ENCODE peak calls at places on chromosomes 2 and 18, in five cellular contexts. X is A549, J is HepG2, Q is GM12878, C is K562. B is an unnamed sample.

GRCh38 chr18:46152436-46152807 is 48.2 kb downstream of the HAUS1 start:
- DNase-seq in J (no peak), Q (no peak), C (no peak), X (peak; percentile 37), B (no peak)

GRCh38 chr2:47272031-47272864 is 117.1 kb upstream of the STPG4 start:
- DNase-seq in X (peak; percentile 86), C (peak; percentile 94), Q (no peak), J (no peak), B (no peak)

GRCh38 chr2:207830778-207831549 is 61.3 kb upstream of the FZD5 start:
- DNase-seq in Q (no peak), C (no peak), X (no peak), J (peak; percentile 78), B (no peak)

GRCh38 chr2:143823856-143824255 is 694.6 kb downstream of the ARHGAP15 start:
- DNase-seq in Q (no peak), J (no peak), X (no peak), C (no peak), B (no peak)

GRCh38 chr2:217263796-217264195 is 403.9 kb upstream of the TNP1 start:
- DNase-seq in J (no peak), C (no peak), Q (no peak), X (no peak), B (no peak)

GRCh38 chr2:241546771-241547498 is 11.6 kb upstream of the BOK start:
- DNase-seq in Q (no peak), J (peak; percentile 90), X (no peak), C (no peak), B (no peak)

GRCh38 chr18:79912994-79913831 is 38.2 kb downstream of the SLC66A2 start:
- DNase-seq in C (no peak), Q (no peak), X (no peak), J (no peak), B (no peak)

GRCh38 chr2:159968282-159968900 is 94.0 kb downstream of the PLA2R1 start:
- DNase-seq in X (peak; percentile 41), J (peak; percentile 31), Q (no peak), C (peak; percentile 10), B (no peak)

GRCh38 chr18:13232971-13233565 is 14.5 kb downstream of the LDLRAD4 start:
- DNase-seq in X (no peak), C (no peak), J (no peak), Q (no peak), B (peak; percentile 46)

GRCh38 chr2:12389354-12390045 is 327.2 kb upstream of the TRIB2 start:
- DNase-seq in C (no peak), Q (no peak), J (no peak), X (no peak), B (no peak)

GRCh38 chr2:233142355-233142897 is 82.3 kb downstream of the INPP5D start:
- DNase-seq in J (no peak), Q (peak; percentile 74), C (no peak), X (no peak), B (no peak)

GRCh38 chr2:96097951-96098823 is 18.2 kb downstream of the ADRA2B start:
- DNase-seq in X (no peak), J (no peak), C (no peak), Q (no peak), B (no peak)

GRCh38 chr2:181678033-181678586 is 2.2 kb downstream of the NEUROD1 start:
- DNase-seq in J (peak; percentile 45), Q (no peak), C (peak; percentile 41), X (peak; percentile 69), B (no peak)

GRCh38 chr18:63774511-63774910 is 707 bp upstream of the SERPINB7 start:
- DNase-seq in Q (no peak), C (no peak), X (no peak), J (no peak), B (no peak)

GRCh38 chr2:216624251-216624650 is 9.0 kb upstream of the IGFBP2 start:
- DNase-seq in J (no peak), C (no peak), Q (no peak), X (no peak), B (no peak)

GRCh38 chr2:145682536-145683157 is 1162.7 kb upstream of the ZEB2 start:
- DNase-seq in Q (no peak), J (no peak), C (no peak), X (no peak), B (no peak)

GRCh38 chr2:54388093-54388492 is 68.0 kb upstream of the SPTBN1 start:
- DNase-seq in Q (no peak), X (no peak), C (no peak), J (no peak), B (no peak)

GRCh38 chr2:38039511-38039910 is 36.4 kb downstream of the CYP1B1 start:
- DNase-seq in J (no peak), Q (no peak), C (no peak), X (no peak), B (no peak)

GRCh38 chr18:10560457-10561045 is 34.7 kb downstream of the NAPG start:
- DNase-seq in C (peak; percentile 81), J (peak; percentile 63), Q (peak; percentile 48), X (peak; percentile 53), B (peak; percentile 91)

GRCh38 chr2:29459445-29460179 is 344.4 kb downstream of the CLIP4 start:
- DNase-seq in X (no peak), Q (no peak), C (no peak), J (no peak), B (no peak)

GRCh38 chr2:213834331-213834730 is 550.1 kb downstream of the SPAG16 start:
- DNase-seq in C (no peak), Q (no peak), X (peak; percentile 55), J (no peak), B (no peak)

GRCh38 chr18:46547520-46547919 is 109.5 kb downstream of the LOXHD1 start:
- DNase-seq in X (no peak), Q (no peak), C (no peak), J (no peak), B (no peak)

GRCh38 chr18:58580623-58581022 is 48.3 kb downstream of the ALPK2 start:
- DNase-seq in X (peak; percentile 73), C (no peak), Q (no peak), J (no peak), B (no peak)

GRCh38 chr2:202773576-202773975 is 98.0 kb downstream of the ICA1L start:
- DNase-seq in Q (no peak), C (no peak), X (no peak), J (no peak), B (no peak)

GRCh38 chr2:105272176-105272575 is 30.6 kb downstream of the GPR45 start:
- DNase-seq in Q (no peak), C (no peak), J (peak; percentile 15), X (no peak), B (no peak)

GRCh38 chr18:9323750-9324445 is 10.7 kb upstream of the TWSG1 start:
- DNase-seq in C (no peak), X (no peak), J (no peak), Q (no peak), B (no peak)

GRCh38 chr2:150916434-150916833 is 345.2 kb downstream of the RBM43 start:
- DNase-seq in X (no peak), J (no peak), Q (no peak), C (no peak), B (no peak)

GRCh38 chr2:119385465-119385864 is 18.7 kb downstream of the DBI start:
- DNase-seq in J (no peak), X (no peak), Q (no peak), C (no peak), B (no peak)

GRCh38 chr2:164657129-164657528 is 35.8 kb upstream of the GRB14 start:
- DNase-seq in C (no peak), X (peak; percentile 12), Q (no peak), J (no peak), B (no peak)

GRCh38 chr18:41145526-41145925 is 809.5 kb upstream of the PIK3C3 start:
- DNase-seq in C (no peak), Q (no peak), J (no peak), X (no peak), B (no peak)

DNA sequence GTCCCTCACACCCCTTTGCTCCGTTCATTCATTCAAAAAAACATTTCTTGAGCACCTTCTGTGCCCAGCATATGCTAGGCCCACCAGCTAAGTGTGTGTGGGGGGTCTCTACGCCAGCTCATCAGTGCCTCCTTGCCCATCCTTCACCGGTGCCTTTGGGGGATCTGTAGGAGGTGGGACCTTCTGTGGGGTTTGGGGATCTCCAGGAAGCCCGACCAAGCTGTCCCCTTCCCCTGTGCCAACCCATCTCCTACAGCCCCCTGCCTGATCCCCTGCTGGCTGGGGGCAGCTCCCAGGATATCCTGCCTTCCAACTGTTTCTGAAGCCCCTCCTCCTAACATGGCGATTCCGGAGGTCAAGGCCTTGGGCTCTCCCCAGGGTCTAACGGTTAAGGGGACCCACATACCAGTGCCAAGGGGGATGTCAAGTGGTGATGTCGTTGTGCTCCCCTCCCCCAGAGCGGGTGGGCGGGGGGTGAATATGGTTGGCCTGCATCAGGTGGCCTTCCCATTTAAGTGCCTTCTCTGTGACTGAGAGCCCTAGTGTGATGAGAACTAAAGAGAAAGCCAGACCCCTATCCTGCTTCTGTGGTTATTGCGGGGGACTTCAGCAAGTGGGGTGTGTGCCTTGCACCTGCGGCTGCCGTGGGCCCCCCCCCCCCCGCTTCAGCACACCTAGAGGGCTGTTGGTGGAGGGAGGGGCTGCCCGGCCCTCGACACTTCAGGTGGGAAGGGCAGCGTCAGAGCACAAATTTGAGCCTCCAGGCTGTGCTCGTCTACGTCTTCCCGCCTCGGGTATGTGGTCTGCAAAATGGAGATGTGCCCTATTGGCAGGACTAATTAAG is 5.9 kb downstream of the CTDSP1 start:
- DNase-seq in J (no peak), C (no peak), Q (no peak), X (no peak), B (no peak)
- TF ChIP-seq KDM1A in J (no peak), C (no peak), Q (no peak), X (no peak), B (no peak)

GRCh38 chr18:2855560-2856350 is 8.9 kb downstream of the EMILIN2 start:
- DNase-seq in X (no peak), C (no peak), Q (no peak), J (peak; percentile 74), B (no peak)

GRCh38 chr18:2854871-2855270 is 8.1 kb downstream of the EMILIN2 start:
- DNase-seq in X (no peak), C (no peak), J (no peak), Q (no peak), B (no peak)

GRCh38 chr18:2853926-2854664 is 7.3 kb downstream of the EMILIN2 start:
- DNase-seq in Q (no peak), J (no peak), C (peak; percentile 97), X (no peak), B (no peak)

GRCh38 chr18:2857491-2858063 is 10.8 kb downstream of the EMILIN2 start:
- DNase-seq in C (no peak), Q (no peak), X (no peak), J (no peak), B (no peak)

GRCh38 chr18:2856499-2856898 is 9.7 kb downstream of the EMILIN2 start:
- DNase-seq in X (no peak), J (no peak), C (no peak), Q (no peak), B (no peak)
- TF ChIP-seq RFX5 in X (no peak), J (no peak), C (no peak), Q (no peak), B (no peak)

DNA sequence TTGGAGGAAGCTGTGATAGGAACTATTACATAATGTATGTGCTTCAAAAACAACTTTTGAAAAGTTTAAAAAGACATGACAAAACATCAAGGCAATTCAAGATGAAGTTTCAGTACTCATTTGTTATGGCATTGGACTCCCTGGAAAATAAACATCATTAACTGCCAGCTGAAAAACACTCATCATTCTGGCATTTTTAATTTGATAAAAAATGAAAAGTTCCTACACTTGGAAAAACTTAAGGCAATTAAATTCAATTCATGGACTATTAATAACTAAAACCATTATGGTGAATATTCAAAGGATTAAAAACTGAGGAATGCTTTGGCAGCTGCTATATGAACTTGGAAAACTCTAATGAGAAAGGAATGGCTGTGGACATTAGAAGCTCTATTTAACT is 8.5 kb downstream of the TYW5 start:
- DNase-seq in C (no peak), X (no peak), J (no peak), Q (no peak), B (no peak)
- TF ChIP-seq KDM1A in C (no peak), X (no peak), J (no peak), Q (no peak), B (no peak)

GRCh38 chr2:86029873-86030272 is 75.8 kb downstream of the POLR1A start:
- DNase-seq in J (no peak), Q (no peak), C (no peak), X (no peak), B (no peak)
- TF ChIP-seq RFX5 in J (no peak), Q (no peak), C (no peak), X (no peak), B (no peak)

B was measured in H1.